ENCODE peak calls at places on chromosomes 12 and 14, in eight cellular contexts. J is pancreas, R is iris pigment epithelial cell, C is non-pigmented ciliary epithelial cell, D is A549, Q is tibial artery, Z is uterus, A is cardiac fibroblast. L is an unnamed sample.

GRCh38 chr12:41943671-41944070 is 201.0 kb downstream of the GXYLT1 start:
- DNase-seq in Z (no peak), J (peak), R (no peak), Q (no peak), C (no peak), D (no peak), A (no peak), L (no peak)

GRCh38 chr12:6780573-6780972 is 8.3 kb downstream of the LAG3 start:
- DNase-seq in C (no peak), Z (no peak), D (no peak), A (no peak), Q (no peak), J (no peak), R (no peak), L (no peak)

GRCh38 chr14:25400607-25401206 is 350.8 kb upstream of the STXBP6 start:
- DNase-seq in D (peak), Q (peak), C (no peak), A (peak), J (no peak), Z (no peak), R (peak), L (no peak)

GRCh38 chr12:77894548-77894947 is 63.9 kb downstream of the NAV3 start:
- DNase-seq in J (no peak), Q (no peak), R (peak), Z (no peak), C (no peak), D (no peak), A (peak), L (no peak)

GRCh38 chr12:124567035-124567672 is at the start of gene NCOR2:
- DNase-seq in Q (no peak), A (no peak), Z (peak), J (no peak), R (no peak), D (no peak), C (no peak), L (peak)

GRCh38 chr12:116885496-116885895 is 4.3 kb upstream of the HRK start:
- DNase-seq in Z (no peak), D (no peak), Q (no peak), J (no peak), A (peak), C (no peak), R (no peak), L (no peak)

GRCh38 chr14:35147186-35147585 is 24.8 kb downstream of the PRORP start:
- DNase-seq in A (no peak), Z (no peak), C (no peak), D (no peak), R (no peak), Q (no peak), J (no peak), L (no peak)

GRCh38 chr12:47273191-47273626 is 193.4 kb upstream of the AMIGO2 start:
- DNase-seq in J (no peak), Z (no peak), A (no peak), Q (no peak), R (no peak), D (peak), C (no peak), L (no peak)

GRCh38 chr12:118446247-118446646 is 69.9 kb downstream of the SUDS3 start:
- DNase-seq in C (no peak), R (no peak), Q (no peak), Z (no peak), J (no peak), A (no peak), D (no peak), L (no peak)

GRCh38 chr12:105090361-105090760 is 6.1 kb upstream of the ALDH1L2 start:
- DNase-seq in Q (no peak), D (no peak), C (no peak), J (no peak), A (no peak), R (no peak), Z (no peak), L (no peak)

GRCh38 chr14:94009767-94010166 is 12.7 kb downstream of the CCDC197 start:
- DNase-seq in D (no peak), Q (no peak), C (no peak), J (no peak), A (peak), R (peak), Z (no peak), L (no peak)

GRCh38 chr12:1013618-1014489 is 22.8 kb downstream of the ERC1 start:
- DNase-seq in J (no peak), C (peak), R (peak), Z (no peak), A (peak), D (peak), Q (peak), L (no peak)

GRCh38 chr12:19792028-19792427 is 352.7 kb downstream of the AEBP2 start:
- DNase-seq in R (no peak), J (no peak), D (no peak), C (no peak), Q (no peak), A (no peak), Z (no peak), L (no peak)

GRCh38 chr12:64456119-64456518 is 4.2 kb downstream of the TBK1 start:
- DNase-seq in C (no peak), R (no peak), D (no peak), J (no peak), Z (no peak), A (no peak), Q (no peak), L (no peak)

GRCh38 chr12:54932038-54932437 is 52.5 kb downstream of the TESPA1 start:
- DNase-seq in D (no peak), J (no peak), C (no peak), R (no peak), Z (no peak), Q (no peak), A (no peak), L (no peak)

GRCh38 chr12:915090-915489 is 34.4 kb downstream of the RAD52 start:
- DNase-seq in J (no peak), Q (no peak), A (no peak), C (no peak), R (no peak), D (no peak), Z (no peak), L (no peak)

GRCh38 chr12:108846320-108846719 is 11.1 kb downstream of the SSH1 start:
- DNase-seq in A (no peak), C (no peak), D (no peak), R (no peak), Q (no peak), J (no peak), Z (no peak), L (no peak)

GRCh38 chr12:26452511-26452910 is 257.1 kb downstream of the SSPN start:
- DNase-seq in D (no peak), Q (no peak), C (no peak), A (no peak), J (no peak), R (no peak), Z (no peak), L (no peak)

GRCh38 chr14:34522496-34522895 is 17.0 kb downstream of the EAPP start:
- DNase-seq in R (no peak), C (no peak), A (no peak), D (no peak), Z (no peak), Q (no peak), J (no peak), L (no peak)

GRCh38 chr12:27624586-27624985 is 71.7 kb upstream of the REP15 start:
- DNase-seq in C (no peak), A (no peak), R (no peak), Z (no peak), Q (no peak), D (no peak), J (no peak), L (no peak)